ENCODE peak calls at places on chromosomes 5 and 9, in ten cellular contexts. One of them, this sample, is unnamed. For H3K4me1, the result is how much of the 10 kb centered on the place peaks cover.

GRCh38 chr5:27472875-27473274 is 434.5 kb upstream of the CDH9 start:
- DNase-seq in GM23248: peak
- DNase-seq in hepatocyte: no peak
- DNase-seq in mesendoderm: peak
- DNase-seq in astrocyte: no peak
- DNase-seq in A549: peak
- DNase-seq in MM.1S: no peak
- DNase-seq in small intestine: no peak
- DNase-seq in CD4-positive, CD25-positive, alpha-beta regulatory T cell: no peak
- DNase-seq in IMR-90: no peak
- DNase-seq in this sample: no peak

GRCh38 chr9:12640021-12640587 is 53.1 kb upstream of the TYRP1 start:
- DNase-seq in MM.1S: peak
- DNase-seq in IMR-90: peak
- DNase-seq in small intestine: peak
- DNase-seq in hepatocyte: peak
- DNase-seq in astrocyte: peak
- DNase-seq in GM23248: peak
- DNase-seq in A549: peak
- DNase-seq in CD4-positive, CD25-positive, alpha-beta regulatory T cell: no peak
- DNase-seq in mesendoderm: peak
- DNase-seq in this sample: no peak

GRCh38 chr5:149895416-149896345 is 48.9 kb downstream of the PDE6A start:
- DNase-seq in A549: no peak
- DNase-seq in small intestine: no peak
- DNase-seq in CD4-positive, CD25-positive, alpha-beta regulatory T cell: no peak
- DNase-seq in astrocyte: peak
- DNase-seq in GM23248: peak
- DNase-seq in IMR-90: peak
- DNase-seq in hepatocyte: no peak
- DNase-seq in MM.1S: no peak
- DNase-seq in mesendoderm: no peak
- DNase-seq in this sample: no peak

GRCh38 chr5:180399931-180400330 is 46.8 kb upstream of the GFPT2 start:
- DNase-seq in mesendoderm: no peak
- DNase-seq in MM.1S: no peak
- DNase-seq in IMR-90: no peak
- DNase-seq in CD4-positive, CD25-positive, alpha-beta regulatory T cell: no peak
- DNase-seq in GM23248: no peak
- DNase-seq in small intestine: no peak
- DNase-seq in astrocyte: no peak
- DNase-seq in A549: no peak
- DNase-seq in hepatocyte: no peak
- DNase-seq in this sample: no peak

GRCh38 chr5:60545526-60545925 is 154.4 kb downstream of the DEPDC1B start:
- DNase-seq in astrocyte: no peak
- DNase-seq in GM23248: no peak
- DNase-seq in MM.1S: no peak
- DNase-seq in CD4-positive, CD25-positive, alpha-beta regulatory T cell: no peak
- DNase-seq in hepatocyte: no peak
- DNase-seq in IMR-90: no peak
- DNase-seq in A549: no peak
- DNase-seq in small intestine: no peak
- DNase-seq in mesendoderm: no peak
- DNase-seq in this sample: no peak

GRCh38 chr5:17219006-17219422 is 1.6 kb downstream of the BASP1 start:
- DNase-seq in MM.1S: no peak
- DNase-seq in hepatocyte: peak
- DNase-seq in CD4-positive, CD25-positive, alpha-beta regulatory T cell: no peak
- DNase-seq in mesendoderm: peak
- DNase-seq in astrocyte: no peak
- DNase-seq in GM23248: peak
- DNase-seq in small intestine: no peak
- DNase-seq in IMR-90: no peak
- DNase-seq in A549: peak
- DNase-seq in this sample: no peak

GRCh38 chr9:99109522-99109921 is 4.6 kb downstream of the TGFBR1 start:
- DNase-seq in mesendoderm: no peak
- DNase-seq in GM23248: peak
- DNase-seq in hepatocyte: no peak
- DNase-seq in small intestine: no peak
- DNase-seq in MM.1S: no peak
- DNase-seq in astrocyte: peak
- DNase-seq in IMR-90: peak
- DNase-seq in CD4-positive, CD25-positive, alpha-beta regulatory T cell: no peak
- DNase-seq in A549: no peak
- DNase-seq in this sample: no peak

GRCh38 chr9:28342815-28343338 is 769.6 kb upstream of the C9orf72 start:
- DNase-seq in astrocyte: no peak
- DNase-seq in hepatocyte: no peak
- DNase-seq in A549: no peak
- DNase-seq in MM.1S: no peak
- DNase-seq in mesendoderm: peak
- DNase-seq in small intestine: no peak
- DNase-seq in GM23248: no peak
- DNase-seq in CD4-positive, CD25-positive, alpha-beta regulatory T cell: no peak
- DNase-seq in IMR-90: no peak
- DNase-seq in this sample: no peak

GRCh38 chr9:73030370-73031039 is 77.7 kb upstream of the ALDH1A1 start:
- DNase-seq in IMR-90: no peak
- DNase-seq in MM.1S: no peak
- DNase-seq in mesendoderm: no peak
- DNase-seq in small intestine: no peak
- DNase-seq in CD4-positive, CD25-positive, alpha-beta regulatory T cell: no peak
- DNase-seq in hepatocyte: no peak
- DNase-seq in A549: no peak
- DNase-seq in astrocyte: no peak
- DNase-seq in GM23248: no peak
- DNase-seq in this sample: no peak

GRCh38 chr5:95110112-95110511 is 174.8 kb downstream of the MCTP1 start:
- DNase-seq in astrocyte: no peak
- DNase-seq in GM23248: no peak
- DNase-seq in MM.1S: no peak
- DNase-seq in IMR-90: no peak
- DNase-seq in CD4-positive, CD25-positive, alpha-beta regulatory T cell: no peak
- DNase-seq in A549: no peak
- DNase-seq in hepatocyte: no peak
- DNase-seq in mesendoderm: peak
- DNase-seq in small intestine: no peak
- DNase-seq in this sample: no peak

GRCh38 chr5:43281840-43282658 is 31.2 kb downstream of the HMGCS1 start:
- DNase-seq in IMR-90: peak
- DNase-seq in small intestine: no peak
- DNase-seq in MM.1S: no peak
- DNase-seq in CD4-positive, CD25-positive, alpha-beta regulatory T cell: no peak
- DNase-seq in A549: no peak
- DNase-seq in astrocyte: peak
- DNase-seq in mesendoderm: no peak
- DNase-seq in hepatocyte: no peak
- DNase-seq in GM23248: peak
- DNase-seq in this sample: no peak

GRCh38 chr9:125749951-125750655 is 2.9 kb downstream of the PBX3 start:
- DNase-seq in small intestine: no peak
- DNase-seq in GM23248: peak
- DNase-seq in A549: no peak
- DNase-seq in astrocyte: no peak
- DNase-seq in hepatocyte: no peak
- DNase-seq in MM.1S: no peak
- DNase-seq in mesendoderm: no peak
- DNase-seq in CD4-positive, CD25-positive, alpha-beta regulatory T cell: no peak
- DNase-seq in IMR-90: peak
- DNase-seq in this sample: no peak

GRCh38 chr5:81626524-81626923 is 124.4 kb downstream of the SSBP2 start:
- DNase-seq in astrocyte: peak
- DNase-seq in small intestine: peak
- DNase-seq in mesendoderm: no peak
- DNase-seq in GM23248: peak
- DNase-seq in IMR-90: peak
- DNase-seq in hepatocyte: peak
- DNase-seq in CD4-positive, CD25-positive, alpha-beta regulatory T cell: no peak
- DNase-seq in MM.1S: no peak
- DNase-seq in A549: peak
- DNase-seq in this sample: no peak

GRCh38 chr9:126723807-126724172 is 81.0 kb upstream of the ZBTB43 start:
- DNase-seq in small intestine: no peak
- DNase-seq in CD4-positive, CD25-positive, alpha-beta regulatory T cell: no peak
- DNase-seq in IMR-90: no peak
- DNase-seq in MM.1S: no peak
- DNase-seq in GM23248: no peak
- DNase-seq in A549: no peak
- DNase-seq in astrocyte: no peak
- DNase-seq in mesendoderm: peak
- DNase-seq in hepatocyte: no peak
- DNase-seq in this sample: no peak

GRCh38 chr5:176776141-176776865 is 34.1 kb upstream of the UNC5A start:
- DNase-seq in GM23248: no peak
- DNase-seq in IMR-90: no peak
- DNase-seq in A549: no peak
- DNase-seq in mesendoderm: no peak
- DNase-seq in MM.1S: no peak
- DNase-seq in small intestine: no peak
- DNase-seq in CD4-positive, CD25-positive, alpha-beta regulatory T cell: no peak
- DNase-seq in astrocyte: no peak
- DNase-seq in hepatocyte: no peak
- DNase-seq in this sample: no peak

DNA sequence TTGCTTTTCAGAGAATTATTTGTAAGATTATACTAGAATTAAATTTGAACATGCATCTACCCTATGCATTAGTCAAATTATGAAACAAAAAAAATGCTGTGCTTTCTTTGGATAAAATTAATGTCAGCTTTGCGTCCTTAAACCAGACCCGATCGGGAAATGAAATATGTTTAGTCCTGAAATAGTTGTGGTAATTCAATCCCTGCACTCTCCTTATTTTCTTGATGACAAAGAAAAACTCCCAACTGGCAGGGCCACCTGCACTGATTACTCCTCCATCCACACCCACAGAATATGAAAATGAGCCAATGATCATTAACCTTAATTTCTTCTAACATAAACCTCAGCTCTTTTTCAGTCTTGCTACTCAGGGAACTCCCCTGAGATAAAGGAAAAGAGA is 245.4 kb downstream of the BNC2 start:
- DNase-seq in hepatocyte: no peak
- DNase-seq in GM23248: no peak
- DNase-seq in A549: no peak
- DNase-seq in CD4-positive, CD25-positive, alpha-beta regulatory T cell: no peak
- DNase-seq in small intestine: no peak
- DNase-seq in astrocyte: no peak
- DNase-seq in IMR-90: no peak
- DNase-seq in MM.1S: no peak
- DNase-seq in mesendoderm: no peak
- DNase-seq in this sample: no peak
- H3K27ac ChIP-seq in hepatocyte: peak
- H3K27ac ChIP-seq in GM23248: no peak
- H3K27ac ChIP-seq in A549: no peak
- H3K27ac ChIP-seq in CD4-positive, CD25-positive, alpha-beta regulatory T cell: no peak
- H3K27ac ChIP-seq in small intestine: no peak
- H3K27ac ChIP-seq in astrocyte: peak
- H3K27ac ChIP-seq in IMR-90: peak
- H3K27ac ChIP-seq in MM.1S: no peak
- H3K27ac ChIP-seq in mesendoderm: no peak
- H3K27ac ChIP-seq in this sample: peak

GRCh38 chr9:127947841-127948710 is 10.4 kb upstream of the DPM2 start:
- DNase-seq in hepatocyte: no peak
- DNase-seq in CD4-positive, CD25-positive, alpha-beta regulatory T cell: no peak
- DNase-seq in mesendoderm: no peak
- DNase-seq in MM.1S: no peak
- DNase-seq in A549: no peak
- DNase-seq in IMR-90: no peak
- DNase-seq in small intestine: no peak
- DNase-seq in astrocyte: no peak
- DNase-seq in GM23248: no peak
- DNase-seq in this sample: no peak

GRCh38 chr9:127950513-127951210 is 13.0 kb upstream of the DPM2 start:
- DNase-seq in mesendoderm: no peak
- DNase-seq in hepatocyte: no peak
- DNase-seq in CD4-positive, CD25-positive, alpha-beta regulatory T cell: no peak
- DNase-seq in small intestine: no peak
- DNase-seq in GM23248: no peak
- DNase-seq in MM.1S: no peak
- DNase-seq in astrocyte: no peak
- DNase-seq in IMR-90: no peak
- DNase-seq in A549: no peak
- DNase-seq in this sample: no peak

GRCh38 chr9:127946728-127947127 is 9.1 kb upstream of the DPM2 start:
- DNase-seq in IMR-90: no peak
- DNase-seq in mesendoderm: no peak
- DNase-seq in CD4-positive, CD25-positive, alpha-beta regulatory T cell: no peak
- DNase-seq in GM23248: no peak
- DNase-seq in A549: no peak
- DNase-seq in hepatocyte: no peak
- DNase-seq in MM.1S: no peak
- DNase-seq in astrocyte: no peak
- DNase-seq in small intestine: no peak
- DNase-seq in this sample: no peak

GRCh38 chr9:127953768-127954505 is 16.3 kb upstream of the DPM2 start:
- DNase-seq in hepatocyte: no peak
- DNase-seq in IMR-90: no peak
- DNase-seq in GM23248: no peak
- DNase-seq in astrocyte: no peak
- DNase-seq in MM.1S: no peak
- DNase-seq in A549: no peak
- DNase-seq in CD4-positive, CD25-positive, alpha-beta regulatory T cell: no peak
- DNase-seq in mesendoderm: no peak
- DNase-seq in small intestine: no peak
- DNase-seq in this sample: no peak

GRCh38 chr9:127949827-127950512 is 12.3 kb upstream of the DPM2 start:
- DNase-seq in small intestine: no peak
- DNase-seq in hepatocyte: no peak
- DNase-seq in astrocyte: no peak
- DNase-seq in IMR-90: no peak
- DNase-seq in mesendoderm: no peak
- DNase-seq in CD4-positive, CD25-positive, alpha-beta regulatory T cell: no peak
- DNase-seq in A549: no peak
- DNase-seq in MM.1S: no peak
- DNase-seq in GM23248: no peak
- DNase-seq in this sample: no peak
- H3K4me1 ChIP-seq in small intestine: under half
- H3K4me1 ChIP-seq in hepatocyte: under half
- H3K4me1 ChIP-seq in astrocyte: under half
- H3K4me1 ChIP-seq in IMR-90: under half
- H3K4me1 ChIP-seq in mesendoderm: under half
- H3K4me1 ChIP-seq in CD4-positive, CD25-positive, alpha-beta regulatory T cell: half or more
- H3K4me1 ChIP-seq in A549: under half
- H3K4me1 ChIP-seq in MM.1S: under half
- H3K4me1 ChIP-seq in GM23248: under half
- H3K4me1 ChIP-seq in this sample: under half

GRCh38 chr9:134318481-134318891 is 7.8 kb upstream of the RXRA start:
- DNase-seq in small intestine: no peak
- DNase-seq in GM23248: peak
- DNase-seq in IMR-90: no peak
- DNase-seq in astrocyte: no peak
- DNase-seq in mesendoderm: no peak
- DNase-seq in A549: no peak
- DNase-seq in CD4-positive, CD25-positive, alpha-beta regulatory T cell: no peak
- DNase-seq in hepatocyte: no peak
- DNase-seq in MM.1S: no peak
- DNase-seq in this sample: no peak
- H3K27ac ChIP-seq in small intestine: no peak
- H3K27ac ChIP-seq in GM23248: peak
- H3K27ac ChIP-seq in IMR-90: peak
- H3K27ac ChIP-seq in astrocyte: peak
- H3K27ac ChIP-seq in mesendoderm: no peak
- H3K27ac ChIP-seq in A549: no peak
- H3K27ac ChIP-seq in CD4-positive, CD25-positive, alpha-beta regulatory T cell: no peak
- H3K27ac ChIP-seq in hepatocyte: no peak
- H3K27ac ChIP-seq in MM.1S: no peak
- H3K27ac ChIP-seq in this sample: no peak

GRCh38 chr5:160181965-160182622 is 47.2 kb upstream of the FABP6 start:
- DNase-seq in mesendoderm: no peak
- DNase-seq in hepatocyte: no peak
- DNase-seq in GM23248: peak
- DNase-seq in IMR-90: no peak
- DNase-seq in small intestine: peak
- DNase-seq in CD4-positive, CD25-positive, alpha-beta regulatory T cell: no peak
- DNase-seq in A549: no peak
- DNase-seq in astrocyte: no peak
- DNase-seq in MM.1S: no peak
- DNase-seq in this sample: no peak
- H3K4me1 ChIP-seq in mesendoderm: under half
- H3K4me1 ChIP-seq in hepatocyte: under half
- H3K4me1 ChIP-seq in GM23248: under half
- H3K4me1 ChIP-seq in IMR-90: under half
- H3K4me1 ChIP-seq in small intestine: under half
- H3K4me1 ChIP-seq in CD4-positive, CD25-positive, alpha-beta regulatory T cell: under half
- H3K4me1 ChIP-seq in A549: under half
- H3K4me1 ChIP-seq in astrocyte: under half
- H3K4me1 ChIP-seq in MM.1S: under half
- H3K4me1 ChIP-seq in this sample: under half

This sample was measured in psoas muscle.